ENCODE peak calls at places on chromosomes 13 and 19, in nine cellular contexts. P is astrocyte, O is B cell, G is fibroblast of the aortic adventitia, J is foreskin fibroblast, L is lower leg skin, D is WTC11, S is esophagus muscularis mucosa, X is RWPE2. N is an unnamed sample.

GRCh38 chr13:27131202-27131623 is 40.4 kb downstream of the USP12 start:
- DNase-seq in P (peak; percentile 66), O (peak; percentile 40), G (peak; percentile 33), J (peak; percentile 24), L (no peak), D (no peak), S (no peak), X (no peak), N (no peak)

GRCh38 chr19:47231215-47232054 is 436 bp upstream of the BBC3 start:
- DNase-seq in P (peak; percentile 81), O (peak; percentile 96), G (peak; percentile 87), J (peak; percentile 96), L (peak; percentile 74), D (peak; percentile 86), S (peak; percentile 93), X (no peak), N (peak; percentile 86)

GRCh38 chr13:23991119-23991518 is 93.8 kb upstream of the C1QTNF9B start:
- DNase-seq in P (peak; percentile 25), O (no peak), G (no peak), J (no peak), L (no peak), D (no peak), S (no peak), X (no peak), N (no peak)

GRCh38 chr19:47095707-47096704 is 17.6 kb downstream of the ZC3H4 start:
- DNase-seq in P (peak; percentile 86), O (no peak), G (peak; percentile 76), J (no peak), L (peak; percentile 83), D (no peak), S (no peak), X (no peak), N (no peak)

GRCh38 chr19:15260939-15261338 is 28.7 kb upstream of the EPHX3 start:
- DNase-seq in P (no peak), O (no peak), G (no peak), J (peak; percentile 30), L (no peak), D (peak; percentile 34), S (no peak), X (no peak), N (no peak)

GRCh38 chr19:33407716-33408115 is 34.2 kb downstream of the CEBPG start:
- DNase-seq in P (no peak), O (no peak), G (no peak), J (no peak), L (no peak), D (no peak), S (no peak), X (peak; percentile 47), N (no peak)

GRCh38 chr13:97492257-97492656 is 58.3 kb downstream of the RAP2A start:
- DNase-seq in P (no peak), O (no peak), G (no peak), J (no peak), L (no peak), D (no peak), S (no peak), X (no peak), N (no peak)

GRCh38 chr19:9431475-9431874 is 3.9 kb downstream of the ZNF266 start:
- DNase-seq in P (no peak), O (peak; percentile 32), G (no peak), J (peak; percentile 2), L (no peak), D (peak; percentile 87), S (no peak), X (no peak), N (peak; percentile 33)

GRCh38 chr13:20422362-20422761 is 103.3 kb downstream of the CRYL1 start:
- DNase-seq in P (no peak), O (no peak), G (no peak), J (no peak), L (no peak), D (no peak), S (no peak), X (no peak), N (no peak)

GRCh38 chr19:19744641-19745040 is 11.7 kb upstream of the ZNF14 start:
- DNase-seq in P (no peak), O (no peak), G (no peak), J (no peak), L (no peak), D (no peak), S (no peak), X (no peak), N (no peak)

GRCh38 chr13:39682788-39683187 is 27.3 kb downstream of the COG6 start:
- DNase-seq in P (no peak), O (no peak), G (no peak), J (no peak), L (no peak), D (no peak), S (no peak), X (no peak), N (peak; percentile 12)

GRCh38 chr19:37370880-37371661 is at the start of gene ZNF527:
- DNase-seq in P (peak; percentile 95), O (peak; percentile 97), G (peak; percentile 95), J (peak; percentile 99), L (peak; percentile 96), D (peak; percentile 97), S (peak; percentile 99), X (peak; percentile 95), N (peak; percentile 98)
- TF ChIP-seq CTCF in P (no peak), O (peak; percentile 12), G (no peak), J (no peak), L (no peak), D (no peak), S (peak; percentile 7), X (no peak), N (no peak)

DNA sequence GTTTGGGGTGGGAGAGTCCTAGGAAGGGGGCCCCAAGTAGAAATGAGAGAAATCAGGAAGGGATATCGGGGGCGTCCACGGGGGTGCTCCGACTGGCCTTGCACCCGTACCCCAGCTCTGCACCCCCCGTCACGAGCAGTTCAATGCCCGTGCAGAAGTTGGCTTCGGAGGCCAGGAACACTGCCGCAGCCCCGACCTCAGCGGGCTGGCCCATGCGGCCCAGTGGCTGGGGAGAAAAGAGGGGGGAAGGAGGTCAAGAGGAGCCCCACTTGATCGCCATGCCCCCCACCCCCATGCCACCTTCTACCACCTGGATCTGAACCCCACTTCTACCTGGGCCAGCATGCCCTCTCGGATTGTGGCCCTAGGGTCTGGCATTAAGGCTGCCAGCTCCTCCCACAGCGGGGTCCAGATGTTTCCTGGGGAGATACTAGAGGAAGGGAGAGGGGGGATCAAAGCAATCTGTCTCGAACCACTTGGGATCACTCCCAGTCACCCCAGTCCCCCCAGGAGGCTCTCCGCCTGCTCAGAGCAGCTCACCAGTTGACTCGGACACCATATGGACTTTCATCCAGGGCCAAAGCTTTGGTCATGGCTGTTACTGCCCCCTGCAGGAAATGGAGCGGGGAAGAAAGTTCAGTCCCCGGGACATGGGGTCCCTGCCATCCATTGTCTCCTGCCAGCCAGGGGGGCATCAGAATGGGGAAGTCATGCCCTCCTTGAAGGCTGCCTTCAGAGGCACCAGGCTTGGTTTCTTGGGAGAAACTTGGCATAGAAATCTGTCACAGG is 2.5 kb upstream of the BCAT2 start:
- DNase-seq in P (no peak), O (no peak), G (no peak), J (no peak), L (no peak), D (peak; percentile 57), S (no peak), X (no peak), N (no peak)
- TF ChIP-seq CTCF in P (no peak), O (no peak), G (no peak), J (peak; percentile 8), L (no peak), D (no peak), S (no peak), X (no peak), N (peak; percentile 63)

GRCh38 chr13:57569981-57570380 is 61.6 kb upstream of the PCDH17 start:
- DNase-seq in P (peak; percentile 32), O (no peak), G (no peak), J (no peak), L (no peak), D (no peak), S (no peak), X (no peak), N (no peak)
- TF ChIP-seq CTCF in P (no peak), O (no peak), G (no peak), J (no peak), L (no peak), D (no peak), S (no peak), X (no peak), N (no peak)

GRCh38 chr13:46553886-46554855 is 1.2 kb downstream of the LRCH1 start:
- DNase-seq in P (peak; percentile 85), O (peak; percentile 87), G (peak; percentile 79), J (peak; percentile 88), L (peak; percentile 58), D (peak; percentile 48), S (no peak), X (peak; percentile 67), N (peak; percentile 82)
- TF ChIP-seq CTCF in P (no peak), O (peak; percentile 35), G (peak; percentile 25), J (no peak), L (no peak), D (no peak), S (no peak), X (no peak), N (peak; percentile 10)

N was measured in OCI-LY7.